ENCODE peak calls at places on chromosomes 6 and 20, in six cellular contexts. One of them, this sample, is unnamed.

GRCh38 chr6:54445207-54445606 is 137.0 kb downstream of the TINAG start:
- DNase-seq in erythroblast: no peak
- DNase-seq in NCI-H1930: no peak
- DNase-seq in left lung: no peak
- DNase-seq in stimulated activated CD4-positive, alpha-beta T cell treated with anti-CD3 and anti-CD28 coated beads, Interleukin-1b, Interleukin-23, amount 100 ng/mL, for 4 hours: no peak
- DNase-seq in stimulated activated CD8-positive, alpha-beta memory T cell treated with anti-CD3 and anti-CD28 coated beads, Interleukin-15, amount 100 ng/mL, for 24 hours: no peak
- DNase-seq in this sample: no peak

GRCh38 chr6:27755768-27756167 is 156.4 kb downstream of the OR2B2 start:
- DNase-seq in stimulated activated CD4-positive, alpha-beta T cell treated with anti-CD3 and anti-CD28 coated beads, Interleukin-1b, Interleukin-23, amount 100 ng/mL, for 4 hours: no peak
- DNase-seq in stimulated activated CD8-positive, alpha-beta memory T cell treated with anti-CD3 and anti-CD28 coated beads, Interleukin-15, amount 100 ng/mL, for 24 hours: no peak
- DNase-seq in erythroblast: no peak
- DNase-seq in left lung: no peak
- DNase-seq in NCI-H1930: no peak
- DNase-seq in this sample: no peak

GRCh38 chr20:64049060-64049886 is at the start of gene SOX18:
- DNase-seq in NCI-H1930: no peak
- DNase-seq in stimulated activated CD8-positive, alpha-beta memory T cell treated with anti-CD3 and anti-CD28 coated beads, Interleukin-15, amount 100 ng/mL, for 24 hours: no peak
- DNase-seq in erythroblast: peak
- DNase-seq in left lung: no peak
- DNase-seq in stimulated activated CD4-positive, alpha-beta T cell treated with anti-CD3 and anti-CD28 coated beads, Interleukin-1b, Interleukin-23, amount 100 ng/mL, for 4 hours: no peak
- DNase-seq in this sample: no peak

GRCh38 chr6:64439274-64439673 is 803.7 kb downstream of the PHF3 start:
- DNase-seq in stimulated activated CD8-positive, alpha-beta memory T cell treated with anti-CD3 and anti-CD28 coated beads, Interleukin-15, amount 100 ng/mL, for 24 hours: no peak
- DNase-seq in stimulated activated CD4-positive, alpha-beta T cell treated with anti-CD3 and anti-CD28 coated beads, Interleukin-1b, Interleukin-23, amount 100 ng/mL, for 4 hours: no peak
- DNase-seq in NCI-H1930: no peak
- DNase-seq in left lung: no peak
- DNase-seq in erythroblast: no peak
- DNase-seq in this sample: no peak

GRCh38 chr20:25544760-25545159 is 40.6 kb downstream of the NINL start:
- DNase-seq in stimulated activated CD4-positive, alpha-beta T cell treated with anti-CD3 and anti-CD28 coated beads, Interleukin-1b, Interleukin-23, amount 100 ng/mL, for 4 hours: no peak
- DNase-seq in erythroblast: no peak
- DNase-seq in NCI-H1930: no peak
- DNase-seq in stimulated activated CD8-positive, alpha-beta memory T cell treated with anti-CD3 and anti-CD28 coated beads, Interleukin-15, amount 100 ng/mL, for 24 hours: no peak
- DNase-seq in left lung: no peak
- DNase-seq in this sample: no peak

GRCh38 chr6:75524322-75524972 is 30.8 kb upstream of the FILIP1 start:
- DNase-seq in NCI-H1930: no peak
- DNase-seq in left lung: no peak
- DNase-seq in stimulated activated CD4-positive, alpha-beta T cell treated with anti-CD3 and anti-CD28 coated beads, Interleukin-1b, Interleukin-23, amount 100 ng/mL, for 4 hours: no peak
- DNase-seq in stimulated activated CD8-positive, alpha-beta memory T cell treated with anti-CD3 and anti-CD28 coated beads, Interleukin-15, amount 100 ng/mL, for 24 hours: no peak
- DNase-seq in erythroblast: no peak
- DNase-seq in this sample: no peak

GRCh38 chr6:7157752-7158616 is 50.2 kb downstream of the RREB1 start:
- DNase-seq in stimulated activated CD4-positive, alpha-beta T cell treated with anti-CD3 and anti-CD28 coated beads, Interleukin-1b, Interleukin-23, amount 100 ng/mL, for 4 hours: no peak
- DNase-seq in stimulated activated CD8-positive, alpha-beta memory T cell treated with anti-CD3 and anti-CD28 coated beads, Interleukin-15, amount 100 ng/mL, for 24 hours: no peak
- DNase-seq in NCI-H1930: no peak
- DNase-seq in erythroblast: no peak
- DNase-seq in left lung: no peak
- DNase-seq in this sample: no peak

GRCh38 chr20:24469116-24470030 is at the start of gene SYNDIG1:
- DNase-seq in erythroblast: no peak
- DNase-seq in NCI-H1930: no peak
- DNase-seq in left lung: peak
- DNase-seq in stimulated activated CD8-positive, alpha-beta memory T cell treated with anti-CD3 and anti-CD28 coated beads, Interleukin-15, amount 100 ng/mL, for 24 hours: no peak
- DNase-seq in stimulated activated CD4-positive, alpha-beta T cell treated with anti-CD3 and anti-CD28 coated beads, Interleukin-1b, Interleukin-23, amount 100 ng/mL, for 4 hours: no peak
- DNase-seq in this sample: peak

GRCh38 chr20:15220009-15220656 is 882.7 kb upstream of the FLRT3 start:
- DNase-seq in stimulated activated CD4-positive, alpha-beta T cell treated with anti-CD3 and anti-CD28 coated beads, Interleukin-1b, Interleukin-23, amount 100 ng/mL, for 4 hours: no peak
- DNase-seq in stimulated activated CD8-positive, alpha-beta memory T cell treated with anti-CD3 and anti-CD28 coated beads, Interleukin-15, amount 100 ng/mL, for 24 hours: no peak
- DNase-seq in erythroblast: no peak
- DNase-seq in NCI-H1930: no peak
- DNase-seq in left lung: no peak
- DNase-seq in this sample: no peak

GRCh38 chr20:59308493-59309201 is 8.2 kb downstream of the EDN3 start:
- DNase-seq in stimulated activated CD4-positive, alpha-beta T cell treated with anti-CD3 and anti-CD28 coated beads, Interleukin-1b, Interleukin-23, amount 100 ng/mL, for 4 hours: no peak
- DNase-seq in NCI-H1930: no peak
- DNase-seq in erythroblast: no peak
- DNase-seq in left lung: no peak
- DNase-seq in stimulated activated CD8-positive, alpha-beta memory T cell treated with anti-CD3 and anti-CD28 coated beads, Interleukin-15, amount 100 ng/mL, for 24 hours: no peak
- DNase-seq in this sample: no peak

GRCh38 chr20:5835234-5835845 is 85.1 kb downstream of the SHLD1 start:
- DNase-seq in stimulated activated CD8-positive, alpha-beta memory T cell treated with anti-CD3 and anti-CD28 coated beads, Interleukin-15, amount 100 ng/mL, for 24 hours: no peak
- DNase-seq in erythroblast: no peak
- DNase-seq in left lung: no peak
- DNase-seq in stimulated activated CD4-positive, alpha-beta T cell treated with anti-CD3 and anti-CD28 coated beads, Interleukin-1b, Interleukin-23, amount 100 ng/mL, for 4 hours: no peak
- DNase-seq in NCI-H1930: no peak
- DNase-seq in this sample: no peak

GRCh38 chr6:51550243-51550642 is 537.2 kb downstream of the PKHD1 start:
- DNase-seq in NCI-H1930: peak
- DNase-seq in erythroblast: no peak
- DNase-seq in stimulated activated CD8-positive, alpha-beta memory T cell treated with anti-CD3 and anti-CD28 coated beads, Interleukin-15, amount 100 ng/mL, for 24 hours: no peak
- DNase-seq in left lung: no peak
- DNase-seq in stimulated activated CD4-positive, alpha-beta T cell treated with anti-CD3 and anti-CD28 coated beads, Interleukin-1b, Interleukin-23, amount 100 ng/mL, for 4 hours: no peak
- DNase-seq in this sample: no peak